ENCODE peak calls at places on chromosomes 3 and 15, in five cellular contexts. One of them, this sample, is unnamed.

GRCh38 chr3:67616046-67616445 is 38.4 kb downstream of the SUCLG2 start:
- DNase-seq in bronchial epithelial cell: no peak
- DNase-seq in fibroblast of mammary gland: no peak
- DNase-seq in mammary epithelial cell: no peak
- DNase-seq in endothelial cell: no peak
- DNase-seq in this sample: no peak

GRCh38 chr3:49901351-49902339 is 2.0 kb downstream of the MST1R start:
- DNase-seq in bronchial epithelial cell: peak
- DNase-seq in fibroblast of mammary gland: peak
- DNase-seq in mammary epithelial cell: peak
- DNase-seq in endothelial cell: no peak
- DNase-seq in this sample: peak

GRCh38 chr15:61660579-61660978 is 399.7 kb downstream of the VPS13C start:
- DNase-seq in bronchial epithelial cell: no peak
- DNase-seq in fibroblast of mammary gland: peak
- DNase-seq in mammary epithelial cell: peak
- DNase-seq in endothelial cell: no peak
- DNase-seq in this sample: peak

GRCh38 chr3:56303508-56303907 is 164.8 kb downstream of the ERC2 start:
- DNase-seq in bronchial epithelial cell: peak
- DNase-seq in fibroblast of mammary gland: peak
- DNase-seq in mammary epithelial cell: no peak
- DNase-seq in endothelial cell: peak
- DNase-seq in this sample: peak

GRCh38 chr3:197748597-197749314 is 927 bp upstream of the FYTTD1 start:
- DNase-seq in bronchial epithelial cell: no peak
- DNase-seq in fibroblast of mammary gland: peak
- DNase-seq in mammary epithelial cell: no peak
- DNase-seq in endothelial cell: no peak
- DNase-seq in this sample: no peak

GRCh38 chr15:49088996-49089395 is 42.8 kb upstream of the SECISBP2L start:
- DNase-seq in bronchial epithelial cell: no peak
- DNase-seq in fibroblast of mammary gland: no peak
- DNase-seq in mammary epithelial cell: no peak
- DNase-seq in endothelial cell: no peak
- DNase-seq in this sample: no peak

GRCh38 chr15:69758810-69759410 is 306.3 kb downstream of the RPLP1 start:
- DNase-seq in bronchial epithelial cell: no peak
- DNase-seq in fibroblast of mammary gland: peak
- DNase-seq in mammary epithelial cell: peak
- DNase-seq in endothelial cell: no peak
- DNase-seq in this sample: no peak

GRCh38 chr15:64046347-64047153 is at the start of gene DAPK2:
- DNase-seq in bronchial epithelial cell: peak
- DNase-seq in fibroblast of mammary gland: peak
- DNase-seq in mammary epithelial cell: peak
- DNase-seq in endothelial cell: peak
- DNase-seq in this sample: peak

GRCh38 chr3:127536818-127537810 is 53.4 kb downstream of the TPRA1 start:
- DNase-seq in bronchial epithelial cell: no peak
- DNase-seq in fibroblast of mammary gland: no peak
- DNase-seq in mammary epithelial cell: no peak
- DNase-seq in endothelial cell: no peak
- DNase-seq in this sample: no peak

GRCh38 chr15:64582202-64582601 is 121.8 kb downstream of the ZNF609 start:
- DNase-seq in bronchial epithelial cell: peak
- DNase-seq in fibroblast of mammary gland: no peak
- DNase-seq in mammary epithelial cell: no peak
- DNase-seq in endothelial cell: no peak
- DNase-seq in this sample: no peak

GRCh38 chr15:92448370-92448769 is 54.7 kb downstream of the ST8SIA2 start:
- DNase-seq in bronchial epithelial cell: no peak
- DNase-seq in fibroblast of mammary gland: no peak
- DNase-seq in mammary epithelial cell: no peak
- DNase-seq in endothelial cell: no peak
- DNase-seq in this sample: no peak

GRCh38 chr3:156762631-156763185 is 63.4 kb upstream of the LEKR1 start:
- DNase-seq in bronchial epithelial cell: peak
- DNase-seq in fibroblast of mammary gland: peak
- DNase-seq in mammary epithelial cell: peak
- DNase-seq in endothelial cell: no peak
- DNase-seq in this sample: no peak

GRCh38 chr3:52557011-52557410 is 20.6 kb downstream of the UQCC5 start:
- DNase-seq in bronchial epithelial cell: no peak
- DNase-seq in fibroblast of mammary gland: no peak
- DNase-seq in mammary epithelial cell: no peak
- DNase-seq in endothelial cell: no peak
- DNase-seq in this sample: no peak

DNA sequence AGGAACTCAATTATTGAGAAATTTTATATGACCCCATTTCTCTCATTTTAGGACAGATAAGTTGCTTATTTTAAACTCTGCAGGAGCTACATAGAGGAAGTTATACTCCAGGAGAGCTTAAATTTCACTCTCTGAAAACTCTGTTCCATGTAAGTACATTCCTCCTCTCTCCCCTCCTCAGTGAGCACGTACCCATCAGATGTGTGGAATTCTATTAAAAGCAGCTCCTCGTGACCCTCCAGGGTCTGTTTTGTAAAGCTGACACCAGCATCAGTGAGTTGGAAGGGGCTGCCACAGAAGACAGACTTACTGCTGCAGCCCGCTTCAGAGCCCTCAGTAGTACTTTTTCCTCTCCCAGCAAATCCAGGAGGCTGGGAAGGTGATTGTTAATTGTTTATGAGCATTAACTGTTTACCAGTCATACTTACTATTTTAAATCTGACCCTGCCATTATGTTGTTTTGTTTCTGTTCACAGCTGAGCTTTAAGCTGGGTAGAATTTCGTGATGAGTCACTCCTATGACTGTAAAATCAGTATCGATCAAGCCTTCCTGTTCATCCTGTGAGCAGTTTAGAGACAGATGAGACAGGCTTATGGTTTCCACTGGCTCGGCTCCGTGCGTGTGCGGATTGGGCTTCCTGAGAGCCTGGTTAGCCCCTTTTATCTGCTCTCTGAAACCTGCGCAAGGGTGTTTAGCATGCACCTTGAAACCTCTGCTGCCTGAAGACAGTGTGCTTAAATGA is 20.4 kb downstream of the IGF1R start:
- DNase-seq in bronchial epithelial cell: peak
- DNase-seq in fibroblast of mammary gland: peak
- DNase-seq in mammary epithelial cell: peak
- DNase-seq in endothelial cell: no peak
- DNase-seq in this sample: peak
- TF ChIP-seq CTCF in bronchial epithelial cell: no peak
- TF ChIP-seq CTCF in fibroblast of mammary gland: no peak
- TF ChIP-seq CTCF in mammary epithelial cell: no peak
- TF ChIP-seq CTCF in endothelial cell: no peak
- TF ChIP-seq CTCF in this sample: no peak

GRCh38 chr3:481680-482079 is 285.1 kb downstream of the CHL1 start:
- DNase-seq in bronchial epithelial cell: peak
- DNase-seq in fibroblast of mammary gland: peak
- DNase-seq in mammary epithelial cell: no peak
- DNase-seq in endothelial cell: no peak
- DNase-seq in this sample: peak
- TF ChIP-seq CTCF in bronchial epithelial cell: peak
- TF ChIP-seq CTCF in fibroblast of mammary gland: peak
- TF ChIP-seq CTCF in mammary epithelial cell: no peak
- TF ChIP-seq CTCF in endothelial cell: no peak
- TF ChIP-seq CTCF in this sample: peak

GRCh38 chr3:146814601-146815315 is 209.6 kb upstream of the PLSCR5 start:
- DNase-seq in bronchial epithelial cell: peak
- DNase-seq in fibroblast of mammary gland: peak
- DNase-seq in mammary epithelial cell: no peak
- DNase-seq in endothelial cell: no peak
- DNase-seq in this sample: no peak

GRCh38 chr3:146818866-146819265 is 213.7 kb upstream of the PLSCR5 start:
- DNase-seq in bronchial epithelial cell: no peak
- DNase-seq in fibroblast of mammary gland: no peak
- DNase-seq in mammary epithelial cell: no peak
- DNase-seq in endothelial cell: no peak
- DNase-seq in this sample: no peak

GRCh38 chr3:146818301-146818700 is 213.2 kb upstream of the PLSCR5 start:
- DNase-seq in bronchial epithelial cell: no peak
- DNase-seq in fibroblast of mammary gland: no peak
- DNase-seq in mammary epithelial cell: no peak
- DNase-seq in endothelial cell: no peak
- DNase-seq in this sample: no peak

GRCh38 chr3:146813496-146813895 is 208.3 kb upstream of the PLSCR5 start:
- DNase-seq in bronchial epithelial cell: no peak
- DNase-seq in fibroblast of mammary gland: no peak
- DNase-seq in mammary epithelial cell: no peak
- DNase-seq in endothelial cell: no peak
- DNase-seq in this sample: no peak

GRCh38 chr3:146817705-146818104 is 212.6 kb upstream of the PLSCR5 start:
- DNase-seq in bronchial epithelial cell: peak
- DNase-seq in fibroblast of mammary gland: peak
- DNase-seq in mammary epithelial cell: no peak
- DNase-seq in endothelial cell: no peak
- DNase-seq in this sample: peak
- TF ChIP-seq CTCF in bronchial epithelial cell: no peak
- TF ChIP-seq CTCF in fibroblast of mammary gland: peak
- TF ChIP-seq CTCF in mammary epithelial cell: peak
- TF ChIP-seq CTCF in endothelial cell: no peak
- TF ChIP-seq CTCF in this sample: peak

DNA sequence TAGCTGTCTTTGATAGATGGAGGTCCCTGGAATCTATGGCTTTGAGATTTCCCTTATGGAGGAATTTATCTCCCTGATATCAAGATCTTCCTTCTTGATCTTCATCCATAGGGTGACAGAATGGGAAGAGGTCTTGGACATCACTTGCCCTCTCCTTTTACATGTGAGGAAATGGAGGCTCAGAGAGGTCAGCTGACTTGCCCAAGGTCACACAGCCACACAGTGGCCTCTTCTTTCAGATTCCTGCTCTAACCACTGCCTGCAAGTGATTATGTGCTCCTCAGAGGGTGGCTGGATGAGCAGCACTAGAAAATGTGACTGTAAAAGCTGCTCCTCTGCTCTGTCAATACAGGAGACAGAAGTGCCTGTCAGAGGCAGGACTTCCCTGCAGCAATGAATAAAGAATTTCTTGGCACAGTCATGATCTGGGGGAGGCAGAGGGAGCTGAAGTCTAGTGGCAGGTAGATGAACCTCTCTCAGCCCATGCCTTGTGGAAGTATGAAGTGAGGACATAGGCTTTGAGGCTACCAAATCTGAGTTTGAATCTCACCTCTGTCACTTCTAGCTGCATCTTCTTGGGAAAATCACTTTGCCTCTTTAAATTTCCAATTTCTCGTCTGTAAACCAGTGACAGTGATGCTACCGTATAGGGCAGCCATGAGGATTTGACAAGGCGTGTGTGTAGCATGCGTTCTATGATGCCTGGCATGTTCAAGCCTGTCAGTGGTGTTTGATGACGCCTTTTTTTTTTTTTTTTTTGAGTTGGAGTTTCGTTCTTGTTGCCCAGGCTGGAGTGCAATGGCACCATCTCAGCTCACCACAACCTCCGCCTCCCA is 12.0 kb downstream of the SSUH2 start:
- DNase-seq in bronchial epithelial cell: peak
- DNase-seq in fibroblast of mammary gland: no peak
- DNase-seq in mammary epithelial cell: peak
- DNase-seq in endothelial cell: no peak
- DNase-seq in this sample: peak
- TF ChIP-seq CTCF in bronchial epithelial cell: no peak
- TF ChIP-seq CTCF in fibroblast of mammary gland: no peak
- TF ChIP-seq CTCF in mammary epithelial cell: no peak
- TF ChIP-seq CTCF in endothelial cell: no peak
- TF ChIP-seq CTCF in this sample: no peak

DNA sequence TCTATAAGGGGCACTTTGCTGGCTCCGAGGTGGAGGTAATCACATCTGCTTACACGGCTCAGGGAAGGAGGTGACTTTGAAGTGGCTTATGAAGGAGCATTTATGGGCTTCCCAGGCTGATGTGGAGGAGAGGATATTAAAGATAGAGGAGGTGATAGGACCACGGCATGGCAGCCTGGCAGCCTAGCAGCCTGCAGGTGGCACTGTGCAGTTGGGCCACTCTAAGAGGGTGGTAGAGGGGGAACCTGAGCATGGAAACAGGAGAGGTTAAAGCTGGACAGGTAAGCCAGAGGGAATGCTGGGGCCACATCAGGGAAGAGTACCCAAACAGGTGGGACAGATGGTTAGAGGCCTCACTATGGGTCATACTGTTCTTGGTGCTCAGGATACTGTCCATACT is 375.0 kb downstream of the WDR72 start:
- DNase-seq in bronchial epithelial cell: no peak
- DNase-seq in fibroblast of mammary gland: no peak
- DNase-seq in mammary epithelial cell: no peak
- DNase-seq in endothelial cell: peak
- DNase-seq in this sample: no peak
- TF ChIP-seq CTCF in bronchial epithelial cell: no peak
- TF ChIP-seq CTCF in fibroblast of mammary gland: no peak
- TF ChIP-seq CTCF in mammary epithelial cell: no peak
- TF ChIP-seq CTCF in endothelial cell: no peak
- TF ChIP-seq CTCF in this sample: no peak

This sample was measured in MCF 10A.